ENCODE peak calls at places on chromosomes 16 and 17, in nine cellular contexts. W, H, S, E, J, M, B, L and P are unnamed samples. For H3K4me1, the result is how much of the 10 kb centered on the place peaks cover.

GRCh38 chr16:2497116-2497630 is 16.6 kb upstream of the ATP6V0C start:
- DNase-seq in W (no peak), H (no peak), S (peak), E (no peak), J (no peak), M (no peak), B (no peak), L (no peak), P (peak)

GRCh38 chr16:72399811-72400210 is 227.9 kb upstream of the PMFBP1 start:
- DNase-seq in W (no peak), H (no peak), S (no peak), E (no peak), J (no peak), M (no peak), B (no peak), L (no peak), P (no peak)

GRCh38 chr17:57935833-57936807 is 19.1 kb downstream of the CUEDC1 start:
- DNase-seq in W (no peak), H (peak), S (no peak), E (no peak), J (no peak), M (no peak), B (peak), L (peak), P (no peak)

GRCh38 chr16:83615553-83615952 is 192.2 kb upstream of the HSBP1 start:
- DNase-seq in W (no peak), H (no peak), S (no peak), E (no peak), J (no peak), M (no peak), B (no peak), L (no peak), P (no peak)

GRCh38 chr17:82202981-82203380 is 9.7 kb downstream of the CCDC57 start:
- DNase-seq in W (no peak), H (no peak), S (no peak), E (no peak), J (no peak), M (no peak), B (no peak), L (no peak), P (no peak)

GRCh38 chr16:31876955-31877828 is 3.6 kb downstream of the ZNF267 start:
- DNase-seq in W (no peak), H (no peak), S (no peak), E (no peak), J (no peak), M (no peak), B (peak), L (no peak), P (no peak)

GRCh38 chr17:42016411-42016831 is 818 bp downstream of the DNAJC7 start:
- DNase-seq in W (no peak), H (no peak), S (no peak), E (no peak), J (no peak), M (no peak), B (no peak), L (no peak), P (peak)

GRCh38 chr17:62565817-62566216 is 61.7 kb upstream of the MRC2 start:
- DNase-seq in W (no peak), H (no peak), S (no peak), E (no peak), J (no peak), M (no peak), B (no peak), L (no peak), P (no peak)

GRCh38 chr17:9204026-9204425 is 182.7 kb downstream of the NTN1 start:
- DNase-seq in W (no peak), H (no peak), S (no peak), E (no peak), J (no peak), M (no peak), B (no peak), L (no peak), P (no peak)

GRCh38 chr17:46071796-46072195 is 72.7 kb downstream of the STH start:
- DNase-seq in W (no peak), H (no peak), S (no peak), E (no peak), J (no peak), M (no peak), B (no peak), L (no peak), P (no peak)

GRCh38 chr17:5897320-5897911 is 172.8 kb upstream of the WSCD1 start:
- DNase-seq in W (no peak), H (no peak), S (no peak), E (no peak), J (no peak), M (no peak), B (no peak), L (no peak), P (no peak)

GRCh38 chr17:50075446-50076032 is 19.6 kb upstream of the PDK2 start:
- DNase-seq in W (no peak), H (no peak), S (no peak), E (no peak), J (no peak), M (no peak), B (no peak), L (no peak), P (peak)

GRCh38 chr17:13346996-13347762 is 254.6 kb downstream of the HS3ST3A1 start:
- DNase-seq in W (no peak), H (no peak), S (no peak), E (peak), J (no peak), M (no peak), B (peak), L (no peak), P (no peak)

GRCh38 chr16:11190585-11191565 is 65.1 kb downstream of the SOCS1 start:
- DNase-seq in W (no peak), H (no peak), S (no peak), E (no peak), J (no peak), M (no peak), B (no peak), L (no peak), P (no peak)

GRCh38 chr16:80027007-80027965 is 426.7 kb upstream of the MAF start:
- DNase-seq in W (peak), H (peak), S (peak), E (no peak), J (peak), M (peak), B (peak), L (peak), P (peak)

GRCh38 chr16:558298-559020 is 1.7 kb upstream of the PRR35 start:
- DNase-seq in W (no peak), H (no peak), S (no peak), E (no peak), J (no peak), M (no peak), B (peak), L (no peak), P (no peak)

GRCh38 chr16:84482001-84482891 is 22.2 kb downstream of the MEAK7 start:
- DNase-seq in W (peak), H (no peak), S (no peak), E (no peak), J (no peak), M (peak), B (no peak), L (no peak), P (peak)

GRCh38 chr17:77315551-77316190 is 174.9 kb downstream of the SEC14L1 start:
- DNase-seq in W (no peak), H (peak), S (no peak), E (no peak), J (no peak), M (no peak), B (no peak), L (peak), P (peak)

GRCh38 chr16:85613609-85614337 is 651 bp downstream of the GSE1 start:
- DNase-seq in W (peak), H (peak), S (peak), E (no peak), J (peak), M (peak), B (peak), L (peak), P (peak)

GRCh38 chr17:869067-869466 is 86.9 kb downstream of the MRM3 start:
- DNase-seq in W (peak), H (peak), S (no peak), E (no peak), J (no peak), M (no peak), B (no peak), L (peak), P (no peak)

GRCh38 chr17:7321466-7321865 is 6.3 kb upstream of the GPS2 start:
- DNase-seq in W (no peak), H (no peak), S (no peak), E (no peak), J (no peak), M (no peak), B (no peak), L (no peak), P (peak)

GRCh38 chr16:79337906-79338305 is 262.6 kb downstream of the MAF start:
- DNase-seq in W (no peak), H (no peak), S (no peak), E (no peak), J (no peak), M (no peak), B (no peak), L (no peak), P (no peak)

GRCh38 chr17:31654936-31655335 is 204.1 kb downstream of the COPRS start:
- DNase-seq in W (no peak), H (no peak), S (no peak), E (no peak), J (no peak), M (peak), B (no peak), L (no peak), P (no peak)

GRCh38 chr17:57444632-57445031 is 188.3 kb downstream of the MSI2 start:
- DNase-seq in W (no peak), H (no peak), S (no peak), E (no peak), J (no peak), M (no peak), B (no peak), L (no peak), P (no peak)

GRCh38 chr16:86549893-86550190 is 5.2 kb downstream of the MTHFSD start:
- DNase-seq in W (no peak), H (no peak), S (no peak), E (no peak), J (no peak), M (no peak), B (no peak), L (peak), P (no peak)

GRCh38 chr16:20887207-20887606 is 13.0 kb downstream of the DCUN1D3 start:
- DNase-seq in W (no peak), H (no peak), S (no peak), E (no peak), J (no peak), M (no peak), B (no peak), L (no peak), P (no peak)

GRCh38 chr16:68503334-68503733 is 35.8 kb upstream of the ZFP90 start:
- DNase-seq in W (no peak), H (no peak), S (no peak), E (no peak), J (no peak), M (no peak), B (no peak), L (no peak), P (no peak)

GRCh38 chr16:48272837-48273421 is 25.6 kb upstream of the ABCC11 start:
- DNase-seq in W (no peak), H (no peak), S (no peak), E (no peak), J (no peak), M (no peak), B (no peak), L (no peak), P (no peak)

GRCh38 chr17:8506145-8506544 is 70.5 kb downstream of the NDEL1 start:
- DNase-seq in W (no peak), H (no peak), S (no peak), E (no peak), J (no peak), M (no peak), B (no peak), L (no peak), P (no peak)

GRCh38 chr17:58387834-58388233 is 29.5 kb downstream of the RNF43 start:
- DNase-seq in W (no peak), H (peak), S (peak), E (peak), J (no peak), M (no peak), B (no peak), L (no peak), P (no peak)

GRCh38 chr16:82078125-82078524 is 43.1 kb downstream of the HSD17B2 start:
- DNase-seq in W (no peak), H (no peak), S (no peak), E (no peak), J (no peak), M (no peak), B (no peak), L (no peak), P (no peak)
- TF ChIP-seq POLR2AphosphoS5 in W (no peak), H (no peak), S (no peak), E (no peak), J (no peak), M (no peak), B (no peak), L (no peak), P (no peak)

DNA sequence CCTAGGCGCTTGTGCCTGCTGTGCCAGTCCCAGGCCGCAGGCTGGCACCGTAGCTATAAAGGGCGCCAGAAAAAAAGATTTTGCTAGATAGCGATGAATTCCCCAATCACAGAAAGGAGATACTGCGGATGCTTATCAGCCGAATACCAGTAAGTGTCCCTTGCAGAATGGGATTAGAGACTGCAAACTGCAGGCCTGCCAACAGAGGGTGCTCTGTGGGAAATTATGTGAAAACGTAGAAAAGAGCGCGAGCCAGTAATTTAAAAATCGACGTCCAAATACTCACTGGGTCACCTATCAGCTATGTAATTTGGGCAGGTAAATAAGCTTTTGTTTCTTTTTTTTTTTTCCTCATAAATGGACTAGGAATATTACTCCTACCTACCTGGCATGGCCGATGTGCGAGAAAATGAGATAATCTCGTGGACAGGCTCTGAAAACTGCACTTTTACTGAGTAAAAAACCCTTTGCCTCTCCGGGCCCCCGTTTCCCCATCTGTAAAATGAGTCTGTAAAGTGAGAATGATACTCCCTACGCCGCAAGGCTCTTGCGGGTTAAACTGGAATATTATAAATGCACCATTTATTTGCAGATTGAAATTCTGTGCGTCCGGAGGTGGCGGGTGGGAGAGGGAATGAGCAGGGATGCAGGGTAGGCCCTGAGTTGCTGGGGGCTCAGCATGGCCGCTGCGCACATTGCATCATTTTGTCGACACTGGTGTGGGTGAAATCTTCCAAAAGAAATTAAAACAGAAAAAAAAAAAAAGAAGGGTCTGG is 1.2 kb upstream of the COG1 start:
- DNase-seq in W (peak), H (peak), S (peak), E (peak), J (peak), M (no peak), B (peak), L (peak), P (no peak)
- H3K4me3 ChIP-seq in W (peak), H (peak), S (peak), E (peak), J (peak), M (peak), B (peak), L (peak), P (peak)

GRCh38 chr17:28334176-28334575 is 1.1 kb downstream of the IFT20 start:
- DNase-seq in W (no peak), H (no peak), S (no peak), E (no peak), J (no peak), M (no peak), B (no peak), L (peak), P (no peak)
- H3K4me1 ChIP-seq in W (half or more), H (under half), S (under half), E (under half), J (under half), M (under half), B (under half), L (under half), P (under half)

DNA sequence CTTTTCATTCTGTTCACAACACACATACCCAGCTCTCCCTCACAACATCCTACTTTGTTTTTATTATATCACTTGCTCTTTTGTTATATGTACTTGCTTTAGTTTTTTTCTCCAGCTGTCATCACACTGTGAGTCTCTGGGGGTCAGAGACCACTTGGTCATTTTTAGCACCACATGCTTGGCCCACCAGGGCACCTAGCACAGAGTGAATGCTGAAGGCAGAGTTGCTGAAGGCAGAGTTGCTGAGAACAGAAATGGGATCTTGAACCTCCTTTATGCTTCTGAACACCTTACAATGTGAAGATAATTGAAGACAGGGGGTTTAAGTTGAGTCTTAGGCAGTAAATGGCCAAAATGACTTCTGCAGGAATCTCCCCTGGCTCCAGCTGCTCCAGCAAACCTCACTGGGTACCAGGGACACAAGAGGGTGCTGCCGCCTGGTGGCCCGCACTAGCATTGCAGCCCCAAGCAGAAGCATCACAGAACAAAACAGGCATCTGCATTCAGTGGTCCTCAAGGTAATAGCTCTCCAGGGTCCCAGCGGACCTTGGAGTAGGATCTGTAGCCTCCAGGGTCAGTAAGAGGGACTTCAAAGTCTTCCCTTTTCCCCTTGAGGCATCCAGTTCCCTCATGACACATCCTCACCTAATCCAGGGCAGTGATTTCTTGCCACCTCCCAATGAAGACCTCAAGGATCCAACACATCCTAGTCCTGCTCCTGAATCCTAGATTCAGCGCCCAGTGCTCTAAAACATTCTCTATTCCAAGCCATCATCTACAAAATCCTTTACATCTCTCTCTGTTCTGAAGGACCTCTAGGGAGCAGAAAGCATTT is 1972.6 kb downstream of the TP53TG3F start:
- DNase-seq in W (no peak), H (no peak), S (peak), E (no peak), J (no peak), M (no peak), B (no peak), L (no peak), P (no peak)
- TF ChIP-seq POLR2AphosphoS5 in W (no peak), H (no peak), S (no peak), E (no peak), J (no peak), M (no peak), B (no peak), L (no peak), P (no peak)

GRCh38 chr17:43125967-43126910 is 1.1 kb upstream of the BRCA1 start:
- DNase-seq in W (no peak), H (peak), S (peak), E (no peak), J (no peak), M (no peak), B (peak), L (peak), P (no peak)

GRCh38 chr17:43126911-43127290 is 1.7 kb upstream of the BRCA1 start:
- DNase-seq in W (no peak), H (no peak), S (no peak), E (no peak), J (no peak), M (no peak), B (no peak), L (peak), P (peak)

GRCh38 chr17:43132117-43132516 is 7.0 kb upstream of the BRCA1 start:
- DNase-seq in W (no peak), H (no peak), S (no peak), E (no peak), J (no peak), M (no peak), B (no peak), L (peak), P (no peak)

GRCh38 chr17:43125133-43125966 is at the start of gene BRCA1:
- DNase-seq in W (peak), H (peak), S (peak), E (peak), J (peak), M (peak), B (peak), L (peak), P (no peak)

GRCh38 chr17:43129671-43130010 is 4.5 kb upstream of the BRCA1 start:
- DNase-seq in W (no peak), H (no peak), S (no peak), E (no peak), J (no peak), M (no peak), B (no peak), L (no peak), P (no peak)
- H3K4me3 ChIP-seq in W (peak), H (no peak), S (no peak), E (no peak), J (no peak), M (no peak), B (no peak), L (no peak), P (peak)

GRCh38 chr16:23074423-23074822 is 74.8 kb downstream of the USP31 start:
- DNase-seq in W (no peak), H (no peak), S (no peak), E (no peak), J (no peak), M (no peak), B (no peak), L (no peak), P (no peak)

GRCh38 chr16:23072084-23072599 is 77.1 kb downstream of the USP31 start:
- DNase-seq in W (peak), H (peak), S (no peak), E (no peak), J (peak), M (peak), B (no peak), L (peak), P (peak)

GRCh38 chr16:23069844-23070243 is 79.4 kb downstream of the USP31 start:
- DNase-seq in W (no peak), H (no peak), S (no peak), E (no peak), J (no peak), M (no peak), B (no peak), L (no peak), P (no peak)

GRCh38 chr16:23071202-23072083 is 77.8 kb downstream of the USP31 start:
- DNase-seq in W (no peak), H (no peak), S (no peak), E (no peak), J (no peak), M (no peak), B (no peak), L (no peak), P (peak)

GRCh38 chr16:23072769-23073549 is 76.3 kb downstream of the USP31 start:
- DNase-seq in W (no peak), H (no peak), S (no peak), E (no peak), J (no peak), M (no peak), B (no peak), L (no peak), P (no peak)
- H3K4me1 ChIP-seq in W (under half), H (under half), S (under half), E (under half), J (under half), M (under half), B (under half), L (under half), P (under half)